ENCODE peak calls at places on chromosomes 16 and 17, in four cellular contexts. Q, V, D and E are unnamed samples.
A peak's percentile ranks its signal among the peaks of the same experiment; 100 is the strongest.

GRCh38 chr17:8282345-8282744 is 6.1 kb upstream of the RANGRF start:
- DNase-seq in D (no peak), V (no peak), Q (no peak), E (no peak)

GRCh38 chr17:73399056-73399455 is 87.3 kb upstream of the CDC42EP4 start:
- DNase-seq in V (no peak), D (no peak), Q (no peak), E (no peak)

GRCh38 chr16:31532120-31532519 is 4.4 kb downstream of the AHSP start:
- DNase-seq in V (no peak), Q (no peak), D (no peak), E (no peak)

GRCh38 chr16:56451753-56452689 is 667 bp downstream of the OGFOD1 start:
- DNase-seq in D (no peak), Q (no peak), V (peak; percentile 56), E (peak; percentile 47)

GRCh38 chr16:49621240-49622083 is 234.4 kb downstream of the ZNF423 start:
- DNase-seq in D (no peak), V (no peak), Q (no peak), E (no peak)

GRCh38 chr17:27239584-27239983 is 54.3 kb upstream of the WSB1 start:
- DNase-seq in Q (no peak), V (no peak), D (no peak), E (no peak)

GRCh38 chr16:80591071-80591935 is 50.5 kb downstream of the DYNLRB2 start:
- DNase-seq in D (no peak), Q (no peak), V (no peak), E (no peak)

GRCh38 chr17:3659541-3660111 is 8.8 kb downstream of the TAX1BP3 start:
- DNase-seq in V (peak; percentile 51), Q (peak; percentile 62), D (no peak), E (peak; percentile 84)

GRCh38 chr17:83177611-83178532 is 98.5 kb downstream of the METRNL start:
- DNase-seq in V (no peak), D (no peak), Q (peak; percentile 61), E (no peak)

GRCh38 chr17:2694381-2695242 is 17.0 kb downstream of the CLUH start:
- DNase-seq in V (no peak), D (no peak), Q (peak; percentile 42), E (no peak)

GRCh38 chr17:50110591-50111349 is 15.6 kb downstream of the PDK2 start:
- DNase-seq in V (no peak), D (no peak), Q (no peak), E (peak; percentile 83)

GRCh38 chr17:44655983-44656700 is at the start of gene MEIOC:
- DNase-seq in Q (no peak), D (no peak), V (no peak), E (no peak)

GRCh38 chr16:28915181-28915580 is 9.9 kb downstream of the RABEP2 start:
- DNase-seq in V (no peak), D (no peak), Q (no peak), E (no peak)

GRCh38 chr17:29291163-29291752 is 2.7 kb downstream of the NUFIP2 start:
- DNase-seq in Q (peak; percentile 5), V (peak; percentile 77), D (no peak), E (no peak)

GRCh38 chr17:40905370-40905769 is 20.3 kb upstream of the KRT20 start:
- DNase-seq in V (no peak), Q (no peak), D (no peak), E (no peak)

GRCh38 chr17:45370949-45371413 is 54.2 kb upstream of the MAP3K14 start:
- DNase-seq in Q (no peak), V (peak; percentile 60), D (no peak), E (peak; percentile 2)

GRCh38 chr17:36703860-36704266 is 102.5 kb downstream of the MRM1 start:
- DNase-seq in D (no peak), V (peak; percentile 63), Q (peak; percentile 13), E (peak; percentile 60)

GRCh38 chr16:15055141-15056053 is 477 bp downstream of the NTAN1 start:
- DNase-seq in V (no peak), D (peak; percentile 38), Q (no peak), E (peak; percentile 71)

GRCh38 chr17:43907425-43907981 is at the start of gene MPP2:
- DNase-seq in Q (peak; percentile 77), V (no peak), D (peak; percentile 17), E (peak; percentile 70)

GRCh38 chr17:48990882-48991357 is 6.3 kb upstream of the IGF2BP1 start:
- DNase-seq in D (no peak), Q (no peak), V (no peak), E (no peak)

GRCh38 chr16:50530277-50531236 is 17.6 kb upstream of the NKD1 start:
- DNase-seq in Q (no peak), V (no peak), D (no peak), E (no peak)

GRCh38 chr17:69672924-69673323 is 258.4 kb downstream of the MAP2K6 start:
- DNase-seq in Q (no peak), V (peak; percentile 4), D (no peak), E (no peak)

GRCh38 chr17:43543300-43543699 is 2.8 kb downstream of the ETV4 start:
- DNase-seq in V (no peak), Q (no peak), D (no peak), E (no peak)

GRCh38 chr17:18182978-18183333 is 672 bp upstream of the ALKBH5 start:
- DNase-seq in D (peak; percentile 55), Q (peak; percentile 88), V (peak; percentile 77), E (peak; percentile 92)

GRCh38 chr17:5122586-5123342 is 6.9 kb downstream of the USP6 start:
- DNase-seq in V (no peak), D (no peak), Q (no peak), E (peak; percentile 35)

GRCh38 chr16:10964039-10964890 is 19.9 kb downstream of the CLEC16A start:
- DNase-seq in Q (peak; percentile 74), V (peak; percentile 72), D (peak; percentile 60), E (peak; percentile 82)

GRCh38 chr16:73711441-73712080 is 585.1 kb upstream of the PSMD7 start:
- DNase-seq in Q (no peak), D (no peak), V (no peak), E (no peak)

GRCh38 chr16:63129411-63130125 is 1093.3 kb upstream of the CDH8 start:
- DNase-seq in Q (no peak), V (no peak), D (no peak), E (no peak)

GRCh38 chr17:42141382-42141781 is 13.4 kb downstream of the RAB5C start:
- DNase-seq in V (no peak), D (no peak), Q (no peak), E (no peak)

GRCh38 chr16:51710186-51710585 is 559.1 kb upstream of the SALL1 start:
- DNase-seq in V (no peak), Q (no peak), D (no peak), E (no peak)

GRCh38 chr17:79398441-79398840 is 212.4 kb downstream of the RBFOX3 start:
- DNase-seq in D (no peak), V (no peak), Q (no peak), E (no peak)

GRCh38 chr16:82031116-82032084 is 3.7 kb upstream of the HSD17B2 start:
- DNase-seq in V (peak; percentile 79), D (no peak), Q (no peak), E (no peak)

GRCh38 chr16:11370084-11370931 is 25.0 kb downstream of the RMI2 start:
- DNase-seq in D (no peak), V (no peak), Q (no peak), E (peak; percentile 18)

GRCh38 chr16:79969458-79969857 is 368.9 kb upstream of the MAF start:
- DNase-seq in V (no peak), Q (no peak), D (no peak), E (no peak)

GRCh38 chr17:77893144-77894044 is 65.1 kb upstream of the TNRC6C start:
- DNase-seq in D (no peak), V (no peak), Q (no peak), E (no peak)

GRCh38 chr17:7281074-7281952 is at the start of gene SLC2A4:
- DNase-seq in D (no peak), V (peak; percentile 97), Q (peak; percentile 80), E (peak; percentile 95)